ENCODE peak calls at places on chromosomes 7 and 10, in four cellular contexts. I is HS-5, Q is anterior cingulate cortex, X is cerebellum. B is an unnamed sample.
A peak's percentile ranks its signal among the peaks of the same experiment; 100 is the strongest.

GRCh38 chr7:2757904-2758672 is 70.1 kb downstream of the AMZ1 start:
- DNase-seq in I (peak; percentile 99), Q (no peak), X (no peak), B (no peak)

GRCh38 chr7:39421251-39421650 is 145.0 kb upstream of the YAE1 start:
- DNase-seq in I (no peak), Q (no peak), X (no peak), B (no peak)

GRCh38 chr10:109624939-109625338 is 298.4 kb downstream of the XPNPEP1 start:
- DNase-seq in I (no peak), Q (no peak), X (no peak), B (no peak)

GRCh38 chr7:917255-918117 is 37.0 kb downstream of the ADAP1 start:
- DNase-seq in I (no peak), Q (no peak), X (no peak), B (peak; percentile 1)

GRCh38 chr7:110507832-110508231 is 583.1 kb upstream of the LRRN3 start:
- DNase-seq in I (no peak), Q (no peak), X (no peak), B (no peak)

GRCh38 chr10:36446873-36447272 is 678.5 kb upstream of the ANKRD30A start:
- DNase-seq in I (no peak), Q (no peak), X (no peak), B (no peak)

GRCh38 chr10:78267070-78267469 is 233.4 kb downstream of the RPS24 start:
- DNase-seq in I (no peak), Q (no peak), X (no peak), B (no peak)

GRCh38 chr10:3080608-3081007 is 13.3 kb downstream of the PFKP start:
- DNase-seq in I (no peak), Q (no peak), X (peak; percentile 57), B (no peak)

GRCh38 chr7:98722402-98722801 is 105.3 kb downstream of the NPTX2 start:
- DNase-seq in I (no peak), Q (no peak), X (no peak), B (no peak)

GRCh38 chr10:72123616-72124015 is 35.3 kb upstream of the SPOCK2 start:
- DNase-seq in I (no peak), Q (no peak), X (no peak), B (no peak)

GRCh38 chr7:46146454-46147255 is 225.6 kb upstream of the IGFBP3 start:
- DNase-seq in I (peak; percentile 98), Q (no peak), X (no peak), B (no peak)

GRCh38 chr10:17415046-17415643 is 39.2 kb downstream of the ST8SIA6 start:
- DNase-seq in I (no peak), Q (no peak), X (no peak), B (no peak)

GRCh38 chr10:100043796-100044195 is 34.0 kb upstream of the DNMBP start:
- DNase-seq in I (no peak), Q (no peak), X (no peak), B (no peak)

GRCh38 chr10:101995451-101996063 is 60.4 kb downstream of the ARMH3 start:
- DNase-seq in I (no peak), Q (no peak), X (no peak), B (no peak)

GRCh38 chr7:151503902-151504714 is 15.6 kb downstream of the RHEB start:
- DNase-seq in I (peak; percentile 53), Q (no peak), X (no peak), B (no peak)

GRCh38 chr7:44646176-44646920 is 39.9 kb downstream of the OGDH start:
- DNase-seq in I (no peak), Q (no peak), X (no peak), B (no peak)

GRCh38 chr10:61612009-61612408 is 50.7 kb upstream of the CABCOCO1 start:
- DNase-seq in I (no peak), Q (no peak), X (no peak), B (no peak)

GRCh38 chr7:138170298-138170697 is 94.0 kb downstream of the AKR1D1 start:
- DNase-seq in I (no peak), Q (no peak), X (no peak), B (no peak)

GRCh38 chr10:91924212-91925021 is 847 bp downstream of the BTAF1 start:
- DNase-seq in I (no peak), Q (no peak), X (no peak), B (no peak)

GRCh38 chr7:37193087-37193774 is 255.4 kb downstream of the ELMO1 start:
- DNase-seq in I (no peak), Q (no peak), X (no peak), B (no peak)

GRCh38 chr10:110867807-110868465 is 3.8 kb upstream of the PDCD4 start:
- DNase-seq in I (no peak), Q (no peak), X (no peak), B (no peak)

GRCh38 chr10:132603851-132604533 is 66.4 kb downstream of the INPP5A start:
- DNase-seq in I (no peak), Q (no peak), X (no peak), B (no peak)

GRCh38 chr7:11331128-11332102 is 357.7 kb downstream of the PHF14 start:
- DNase-seq in I (no peak), Q (no peak), X (no peak), B (no peak)

GRCh38 chr10:128859738-128860386 is 607.2 kb upstream of the MGMT start:
- DNase-seq in I (no peak), Q (no peak), X (no peak), B (no peak)

GRCh38 chr7:140061607-140061930 is 1.2 kb downstream of the PARP12 start:
- DNase-seq in I (no peak), Q (no peak), X (no peak), B (no peak)

GRCh38 chr10:58384095-58384494 is 1.1 kb upstream of the TFAM start:
- DNase-seq in I (no peak), Q (no peak), X (no peak), B (no peak)

B was measured in T-helper 17 cell.